ENCODE peak calls at places on chromosomes 2 and 18, in ten cellular contexts. D, S, I, H, Z, E, T, P, O and X are unnamed samples.

GRCh38 chr2:9292426-9292825 is 85.8 kb downstream of the ASAP2 start:
- DNase-seq in D (no peak), S (no peak), I (no peak), H (no peak), Z (no peak), E (no peak), T (no peak), P (no peak), O (no peak), X (no peak)

GRCh38 chr2:144241801-144242200 is 278.1 kb downstream of the ZEB2 start:
- DNase-seq in D (no peak), S (no peak), I (no peak), H (no peak), Z (no peak), E (no peak), T (no peak), P (no peak), O (no peak), X (no peak)

GRCh38 chr2:207996848-207997247 is 28.5 kb downstream of the PLEKHM3 start:
- DNase-seq in D (no peak), S (no peak), I (peak), H (no peak), Z (no peak), E (no peak), T (no peak), P (no peak), O (no peak), X (no peak)

GRCh38 chr2:207331674-207332073 is 165.9 kb upstream of the KLF7 start:
- DNase-seq in D (no peak), S (no peak), I (no peak), H (no peak), Z (no peak), E (no peak), T (no peak), P (no peak), O (no peak), X (no peak)

GRCh38 chr18:7754725-7755181 is 187.6 kb downstream of the PTPRM start:
- DNase-seq in D (peak), S (peak), I (no peak), H (no peak), Z (no peak), E (no peak), T (no peak), P (no peak), O (no peak), X (no peak)

GRCh38 chr2:51025942-51026574 is 5.9 kb downstream of the NRXN1 start:
- DNase-seq in D (no peak), S (no peak), I (no peak), H (no peak), Z (no peak), E (no peak), T (no peak), P (no peak), O (no peak), X (peak)

GRCh38 chr2:196594158-196594557 is 45.4 kb upstream of the CCDC150 start:
- DNase-seq in D (no peak), S (no peak), I (no peak), H (no peak), Z (peak), E (no peak), T (no peak), P (no peak), O (no peak), X (no peak)

GRCh38 chr2:36271266-36271665 is 84.3 kb upstream of the CRIM1 start:
- DNase-seq in D (no peak), S (no peak), I (no peak), H (no peak), Z (no peak), E (no peak), T (no peak), P (no peak), O (no peak), X (no peak)

GRCh38 chr2:183250472-183250871 is 126.2 kb downstream of the NUP35 start:
- DNase-seq in D (no peak), S (no peak), I (no peak), H (no peak), Z (no peak), E (no peak), T (no peak), P (no peak), O (peak), X (no peak)

GRCh38 chr18:10332452-10332851 is 122.0 kb upstream of the APCDD1 start:
- DNase-seq in D (no peak), S (no peak), I (no peak), H (no peak), Z (no peak), E (no peak), T (no peak), P (no peak), O (no peak), X (no peak)

GRCh38 chr2:182852787-182853186 is 13.7 kb downstream of the FRZB start:
- DNase-seq in D (no peak), S (peak), I (no peak), H (no peak), Z (no peak), E (no peak), T (no peak), P (no peak), O (peak), X (no peak)

GRCh38 chr2:207163815-207164747 is 1.7 kb downstream of the KLF7 start:
- DNase-seq in D (peak), S (peak), I (no peak), H (no peak), Z (peak), E (peak), T (no peak), P (peak), O (peak), X (peak)

GRCh38 chr18:27175914-27176313 is 9.2 kb downstream of the CHST9 start:
- DNase-seq in D (no peak), S (no peak), I (no peak), H (no peak), Z (no peak), E (no peak), T (no peak), P (no peak), O (no peak), X (no peak)

GRCh38 chr18:31738460-31739407 is 21.9 kb downstream of the SLC25A52 start:
- DNase-seq in D (no peak), S (no peak), I (peak), H (no peak), Z (no peak), E (peak), T (no peak), P (no peak), O (no peak), X (no peak)

GRCh38 chr2:167264380-167264779 is 376.1 kb downstream of the XIRP2 start:
- DNase-seq in D (no peak), S (peak), I (no peak), H (no peak), Z (peak), E (peak), T (no peak), P (no peak), O (peak), X (peak)

GRCh38 chr18:8854962-8855361 is 149.6 kb downstream of the MTCL1 start:
- DNase-seq in D (no peak), S (no peak), I (no peak), H (no peak), Z (no peak), E (no peak), T (no peak), P (no peak), O (no peak), X (no peak)